ENCODE peak calls at places on chromosomes 5 and 9, in nine cellular contexts. P, E, Z, T, S, V, F, N and L are unnamed samples. For H3K4me1, the result is how much of the 10 kb centered on the place peaks cover.

GRCh38 chr9:132439153-132439552 is 29.1 kb downstream of the CFAP77 start:
- DNase-seq in P (no peak), E (no peak), Z (no peak), T (no peak), S (no peak), V (no peak), F (no peak), N (no peak), L (no peak)

GRCh38 chr9:93256878-93257807 is 73.2 kb downstream of the WNK2 start:
- DNase-seq in P (peak), E (peak), Z (no peak), T (no peak), S (no peak), V (peak), F (no peak), N (peak), L (no peak)

GRCh38 chr5:34914671-34915138 is 599 bp downstream of the RAD1 start:
- DNase-seq in P (peak), E (peak), Z (no peak), T (no peak), S (peak), V (peak), F (peak), N (peak), L (peak)

GRCh38 chr9:72476617-72477375 is 44.6 kb upstream of the TMC1 start:
- DNase-seq in P (no peak), E (no peak), Z (peak), T (peak), S (peak), V (peak), F (peak), N (peak), L (no peak)

GRCh38 chr5:65021527-65022226 is 252.9 kb downstream of the CWC27 start:
- DNase-seq in P (no peak), E (no peak), Z (no peak), T (no peak), S (no peak), V (no peak), F (no peak), N (no peak), L (no peak)

GRCh38 chr9:93884808-93885207 is 70.3 kb downstream of the BARX1 start:
- DNase-seq in P (no peak), E (no peak), Z (no peak), T (no peak), S (no peak), V (no peak), F (no peak), N (no peak), L (no peak)

GRCh38 chr9:131997076-131997475 is 82.6 kb downstream of the MED27 start:
- DNase-seq in P (no peak), E (no peak), Z (no peak), T (no peak), S (no peak), V (no peak), F (no peak), N (no peak), L (no peak)

GRCh38 chr5:63351164-63351563 is 611.1 kb downstream of the HTR1A start:
- DNase-seq in P (no peak), E (no peak), Z (no peak), T (no peak), S (no peak), V (no peak), F (no peak), N (no peak), L (no peak)

GRCh38 chr9:69097053-69097452 is 61.5 kb downstream of the FXN start:
- DNase-seq in P (no peak), E (no peak), Z (no peak), T (no peak), S (no peak), V (no peak), F (peak), N (no peak), L (no peak)

GRCh38 chr9:77541600-77541999 is 106.5 kb downstream of the GNA14 start:
- DNase-seq in P (no peak), E (no peak), Z (no peak), T (no peak), S (no peak), V (no peak), F (no peak), N (no peak), L (no peak)

GRCh38 chr9:87465791-87466190 is 31.9 kb upstream of the DAPK1 start:
- DNase-seq in P (no peak), E (no peak), Z (no peak), T (no peak), S (no peak), V (no peak), F (no peak), N (no peak), L (no peak)

GRCh38 chr9:89179535-89179919 is 909 bp upstream of the SHC3 start:
- DNase-seq in P (no peak), E (no peak), Z (no peak), T (no peak), S (no peak), V (no peak), F (peak), N (no peak), L (no peak)

GRCh38 chr5:108917596-108917995 is 169.9 kb downstream of the FER start:
- DNase-seq in P (no peak), E (no peak), Z (no peak), T (no peak), S (no peak), V (no peak), F (peak), N (no peak), L (no peak)

GRCh38 chr5:17305964-17306725 is 88.7 kb downstream of the BASP1 start:
- DNase-seq in P (no peak), E (no peak), Z (no peak), T (no peak), S (peak), V (peak), F (peak), N (peak), L (peak)

GRCh38 chr5:12795333-12795663 is 891.1 kb upstream of the CTNND2 start:
- DNase-seq in P (no peak), E (no peak), Z (no peak), T (no peak), S (no peak), V (no peak), F (no peak), N (no peak), L (no peak)

GRCh38 chr5:91495699-91496098 is 112.6 kb upstream of the ARRDC3 start:
- DNase-seq in P (no peak), E (no peak), Z (no peak), T (no peak), S (no peak), V (no peak), F (no peak), N (no peak), L (no peak)

GRCh38 chr9:112069318-112070169 is 105.6 kb downstream of the SUSD1 start:
- DNase-seq in P (no peak), E (peak), Z (no peak), T (no peak), S (no peak), V (no peak), F (no peak), N (no peak), L (no peak)

GRCh38 chr5:67149933-67150523 is 46.6 kb downstream of the CD180 start:
- DNase-seq in P (no peak), E (no peak), Z (no peak), T (no peak), S (no peak), V (no peak), F (peak), N (no peak), L (no peak)

GRCh38 chr9:97694768-97695167 is 2.4 kb downstream of the XPA start:
- DNase-seq in P (no peak), E (no peak), Z (no peak), T (no peak), S (no peak), V (no peak), F (no peak), N (no peak), L (no peak)

GRCh38 chr5:123089572-123089970 is 530 bp downstream of the PRDM6 start:
- DNase-seq in P (no peak), E (no peak), Z (no peak), T (no peak), S (no peak), V (no peak), F (peak), N (no peak), L (no peak)

GRCh38 chr5:980941-981340 is 27.7 kb upstream of the NKD2 start:
- DNase-seq in P (peak), E (no peak), Z (no peak), T (no peak), S (no peak), V (peak), F (no peak), N (no peak), L (no peak)

GRCh38 chr9:135228345-135228982 is 141.0 kb downstream of the OLFM1 start:
- DNase-seq in P (peak), E (no peak), Z (no peak), T (no peak), S (no peak), V (no peak), F (no peak), N (no peak), L (no peak)

GRCh38 chr5:29262683-29263082 is 1930.8 kb upstream of the CDH6 start:
- DNase-seq in P (no peak), E (no peak), Z (no peak), T (no peak), S (peak), V (no peak), F (no peak), N (no peak), L (no peak)

GRCh38 chr9:112858625-112859147 is 32.0 kb downstream of the SLC46A2 start:
- DNase-seq in P (no peak), E (peak), Z (no peak), T (no peak), S (no peak), V (no peak), F (peak), N (no peak), L (peak)

GRCh38 chr5:140246378-140247122 is 56.4 kb downstream of the PFDN1 start:
- DNase-seq in P (no peak), E (no peak), Z (no peak), T (no peak), S (no peak), V (peak), F (peak), N (no peak), L (peak)

GRCh38 chr5:142864293-142865260 is 94.4 kb downstream of the ARHGAP26 start:
- DNase-seq in P (no peak), E (no peak), Z (no peak), T (no peak), S (no peak), V (no peak), F (no peak), N (peak), L (no peak)

GRCh38 chr5:150137997-150138396 is 17.6 kb downstream of the PDGFRB start:
- DNase-seq in P (no peak), E (no peak), Z (no peak), T (no peak), S (no peak), V (no peak), F (peak), N (no peak), L (peak)
- H3K4me1 ChIP-seq in P (half or more), E (under half), Z (under half), T (under half), S (half or more), V (half or more), F (half or more), N (half or more), L (half or more)

DNA sequence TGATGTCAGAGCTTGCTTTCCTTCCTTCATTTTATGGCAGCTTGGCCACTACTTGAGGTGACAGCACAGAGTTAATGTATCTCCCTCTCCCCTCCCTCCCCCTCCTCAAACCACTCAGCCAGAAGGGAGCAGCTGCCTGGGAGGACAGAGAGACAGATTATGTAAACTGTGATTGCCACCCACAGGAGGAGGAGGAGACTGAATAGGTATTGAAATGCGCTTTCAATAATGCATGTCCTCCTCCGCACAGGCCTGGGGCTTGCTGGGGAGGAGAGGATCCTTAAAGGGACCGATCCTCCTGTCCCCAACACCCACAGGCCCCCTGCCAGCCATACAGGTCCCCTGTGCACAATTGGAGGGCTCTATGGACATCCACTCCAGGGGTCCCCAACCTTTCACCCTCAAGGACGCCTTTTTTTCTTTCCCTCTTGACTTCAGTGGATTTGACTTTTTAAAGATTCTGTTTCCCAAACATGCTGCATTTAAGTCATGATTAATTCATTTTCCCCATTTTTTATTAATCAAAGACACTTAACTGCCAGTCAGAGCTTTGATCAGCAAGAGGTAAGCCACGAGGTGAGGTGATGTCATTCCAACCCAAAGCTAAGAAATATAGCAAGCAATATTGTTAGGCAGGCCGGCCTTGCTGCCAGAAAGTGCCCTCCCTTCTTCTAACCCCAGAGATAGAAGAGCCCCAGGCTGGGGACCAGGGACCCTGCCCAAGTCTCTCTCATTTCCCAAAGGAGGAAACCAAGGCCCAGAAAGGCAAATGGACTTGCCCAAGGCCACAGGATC is 47.5 kb upstream of the CPLX2 start:
- DNase-seq in P (no peak), E (no peak), Z (no peak), T (no peak), S (no peak), V (no peak), F (no peak), N (no peak), L (no peak)
- H3K27ac ChIP-seq in P (no peak), E (no peak), Z (no peak), T (no peak), S (peak), V (no peak), F (no peak), N (no peak), L (no peak)

DNA sequence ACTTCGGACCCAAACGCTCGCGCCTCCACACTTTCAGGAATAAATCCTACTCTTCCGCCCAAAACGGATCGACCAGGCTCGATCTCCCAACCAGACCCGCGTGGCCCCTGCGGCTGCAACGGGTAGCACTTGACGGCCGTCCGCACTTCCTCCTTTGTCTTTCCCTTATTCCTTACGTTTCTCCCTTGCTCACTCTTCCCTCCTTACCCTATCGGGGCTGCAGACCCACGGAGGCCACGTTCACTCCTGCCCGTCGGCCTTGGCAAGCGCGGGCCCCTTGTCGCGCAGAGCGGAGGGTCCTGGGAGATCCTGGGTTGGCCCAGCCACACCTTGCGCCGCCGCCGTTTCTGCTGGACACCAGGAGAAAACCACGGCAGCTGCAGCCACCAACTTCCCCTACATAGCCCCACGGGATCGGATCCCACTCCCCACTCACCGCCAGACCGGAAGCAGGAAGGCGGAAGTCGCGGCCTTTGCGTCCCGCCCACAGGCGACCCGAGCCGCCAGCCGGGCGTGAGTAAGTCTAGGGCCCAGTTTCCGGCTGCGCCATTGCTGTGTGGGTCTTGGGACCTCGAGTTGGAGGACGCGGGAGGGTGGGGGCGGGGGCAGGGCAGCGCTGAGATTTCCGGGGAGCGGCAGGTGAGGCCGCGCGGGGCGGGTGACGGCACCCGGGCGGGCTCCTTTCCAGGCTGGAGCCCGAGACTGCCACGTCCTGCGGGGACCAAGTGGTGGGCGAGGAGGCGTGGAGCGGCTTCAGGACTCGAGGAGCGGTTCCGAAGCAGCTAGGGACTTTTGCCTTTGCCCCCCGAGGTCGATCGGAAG is at the start of gene SMIM15:
- DNase-seq in P (peak), E (peak), Z (peak), T (peak), S (peak), V (peak), F (peak), N (peak), L (peak)
- TF ChIP-seq POLR2A in P (peak), E (peak), Z (peak), T (peak), S (peak), V (peak), F (peak), N (no peak), L (peak)

DNA sequence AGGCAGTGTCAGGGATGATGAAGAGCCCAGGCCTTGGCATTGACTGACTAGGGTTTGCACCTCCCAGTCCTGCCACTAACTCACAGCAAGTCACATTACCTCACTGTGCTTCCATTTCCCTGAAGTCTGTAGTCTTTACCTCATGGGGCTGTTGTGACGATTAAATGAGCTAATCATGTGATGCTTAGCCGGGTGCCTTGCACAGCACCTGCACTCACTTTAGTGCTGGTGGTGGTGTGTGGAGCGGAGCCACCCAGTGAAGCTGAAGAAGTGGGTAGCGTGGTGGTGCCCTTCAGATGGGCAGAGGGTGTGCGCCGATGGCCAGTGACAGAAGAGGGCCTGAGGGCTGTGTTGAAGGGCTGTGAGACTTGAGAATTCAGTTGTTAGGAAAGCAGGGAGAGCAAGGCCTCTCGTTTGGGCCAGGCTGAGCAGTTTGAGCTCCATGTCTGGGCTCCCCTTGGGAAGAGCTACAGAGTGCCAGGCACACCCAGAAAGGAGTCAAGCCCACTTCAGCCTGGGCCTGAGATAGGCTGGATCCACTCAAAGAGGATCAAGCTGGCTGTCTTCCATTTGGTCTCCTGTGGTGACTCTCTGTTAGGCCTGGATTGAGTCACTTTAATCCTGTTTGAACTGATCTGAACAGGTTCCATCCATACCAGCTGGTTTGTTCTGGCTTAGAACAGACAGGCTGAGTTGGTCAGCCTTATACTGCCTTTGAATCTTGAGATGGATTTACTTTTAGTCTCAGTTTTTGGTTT is 42.5 kb downstream of the RALGPS1 start:
- DNase-seq in P (no peak), E (no peak), Z (peak), T (no peak), S (peak), V (no peak), F (peak), N (no peak), L (no peak)
- H3K4me1 ChIP-seq in P (under half), E (under half), Z (under half), T (under half), S (under half), V (under half), F (under half), N (under half), L (under half)

DNA sequence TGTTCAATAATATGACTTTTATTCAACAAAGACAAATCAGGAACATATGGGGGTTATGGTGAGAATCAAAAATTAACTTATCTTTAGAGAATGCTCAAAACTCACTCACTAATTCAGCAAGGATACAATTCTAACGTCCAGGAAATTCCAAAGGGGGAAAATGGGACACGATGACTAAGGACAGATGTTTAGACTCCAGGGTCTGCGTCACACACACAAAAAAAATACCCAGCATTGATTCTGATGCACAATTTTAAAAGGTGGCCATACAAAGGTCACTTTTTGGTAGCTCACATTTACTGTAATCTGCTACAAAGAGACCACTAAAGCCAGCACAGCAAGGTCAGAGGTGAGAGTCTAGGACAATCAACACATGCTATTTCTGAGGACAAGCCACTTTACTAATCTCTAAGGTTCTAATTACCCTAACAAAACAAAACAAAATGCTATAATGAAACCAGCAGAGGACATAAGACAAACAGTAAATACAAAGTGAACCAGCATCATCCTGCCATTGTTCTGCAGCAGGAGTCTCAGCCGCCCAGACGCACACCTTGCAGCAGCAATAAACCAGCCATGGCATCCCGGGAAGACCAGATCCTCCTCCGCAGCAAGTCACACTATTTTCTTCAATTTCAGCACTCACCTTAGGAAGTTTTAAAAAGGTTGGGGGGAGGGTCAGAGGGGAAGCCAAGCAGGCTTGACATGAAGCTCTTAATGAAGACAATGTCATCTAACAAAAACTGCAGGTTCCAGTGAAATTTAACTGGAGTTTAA is 57.8 kb downstream of the TTC39B start:
- DNase-seq in P (no peak), E (no peak), Z (no peak), T (no peak), S (no peak), V (no peak), F (peak), N (no peak), L (no peak)
- H3K27ac ChIP-seq in P (no peak), E (no peak), Z (no peak), T (no peak), S (no peak), V (peak), F (peak), N (peak), L (peak)

GRCh38 chr5:150778103-150778516 is 447 bp upstream of the SMIM3 start:
- DNase-seq in P (no peak), E (no peak), Z (no peak), T (no peak), S (no peak), V (no peak), F (peak), N (no peak), L (no peak)
- TF ChIP-seq POLR2A in P (no peak), E (no peak), Z (no peak), T (no peak), S (no peak), V (no peak), F (no peak), N (no peak), L (no peak)

GRCh38 chr5:179312557-179313235 is 32.6 kb downstream of the ADAMTS2 start:
- DNase-seq in P (peak), E (no peak), Z (no peak), T (no peak), S (no peak), V (no peak), F (peak), N (no peak), L (no peak)
- H3K4me1 ChIP-seq in P (under half), E (under half), Z (under half), T (under half), S (under half), V (under half), F (under half), N (under half), L (under half)